ENCODE peak calls at places on chromosomes 5 and 9, in five cellular contexts. O is tibial nerve, S is uterus, J is mucosa of descending colon, D is H9. L is an unnamed sample.

GRCh38 chr5:119270955-119271757 is 84.7 kb upstream of the TNFAIP8 start:
- DNase-seq in O (no peak), S (no peak), J (no peak), D (no peak), L (no peak)

GRCh38 chr5:171703116-171703515 is 82.5 kb upstream of the SMIM23 start:
- DNase-seq in O (no peak), S (no peak), J (no peak), D (peak; percentile 24), L (no peak)

GRCh38 chr5:25618821-25619220 is 974.0 kb upstream of the CDH10 start:
- DNase-seq in O (no peak), S (no peak), J (no peak), D (no peak), L (no peak)

GRCh38 chr5:77355751-77356150 is 136.4 kb downstream of the WDR41 start:
- DNase-seq in O (no peak), S (no peak), J (no peak), D (no peak), L (peak; percentile 67)

GRCh38 chr5:103385722-103386121 is 127.2 kb downstream of the MACIR start:
- DNase-seq in O (no peak), S (no peak), J (no peak), D (no peak), L (no peak)

GRCh38 chr5:163585206-163585605 is 79.8 kb downstream of the MAT2B start:
- DNase-seq in O (no peak), S (no peak), J (no peak), D (no peak), L (no peak)

GRCh38 chr9:34332370-34332964 is 3.1 kb downstream of the NUDT2 start:
- DNase-seq in O (peak; percentile 46), S (no peak), J (no peak), D (no peak), L (no peak)

GRCh38 chr9:36436909-36437308 is 36.8 kb upstream of the RNF38 start:
- DNase-seq in O (no peak), S (no peak), J (no peak), D (no peak), L (no peak)

GRCh38 chr9:14823800-14824199 is 86.4 kb downstream of the FREM1 start:
- DNase-seq in O (no peak), S (no peak), J (no peak), D (no peak), L (no peak)

GRCh38 chr9:91907387-91908292 is 42.4 kb downstream of the ROR2 start:
- DNase-seq in O (no peak), S (no peak), J (no peak), D (no peak), L (no peak)

GRCh38 chr5:149917073-149917676 is 27.4 kb downstream of the PDE6A start:
- DNase-seq in O (no peak), S (no peak), J (no peak), D (no peak), L (no peak)

GRCh38 chr9:30235068-30235467 is 2149.4 kb upstream of the ACO1 start:
- DNase-seq in O (no peak), S (no peak), J (no peak), D (no peak), L (no peak)

GRCh38 chr5:10552183-10553143 is 11.4 kb upstream of the ANKRD33B start:
- DNase-seq in O (no peak), S (no peak), J (no peak), D (no peak), L (no peak)
- H3K4me1 ChIP-seq in O (peaks cover 3% of the 10 kb centered on the region), S (no peaks in the 10 kb centered on the region), J (no peaks in the 10 kb centered on the region), D (peaks cover 13% of the 10 kb centered on the region), L (no peaks in the 10 kb centered on the region)

GRCh38 chr5:98108497-98108896 is 665.0 kb upstream of the RGMB start:
- DNase-seq in O (no peak), S (no peak), J (no peak), D (no peak), L (no peak)
- H3K4me1 ChIP-seq in O (no peaks in the 10 kb centered on the region), S (no peaks in the 10 kb centered on the region), J (no peaks in the 10 kb centered on the region), D (no peaks in the 10 kb centered on the region), L (no peaks in the 10 kb centered on the region)

GRCh38 chr5:58481828-58482227 is 9.4 kb upstream of the GAPT start:
- DNase-seq in O (no peak), S (no peak), J (no peak), D (no peak), L (no peak)
- H3K4me1 ChIP-seq in O (no peaks in the 10 kb centered on the region), S (no peaks in the 10 kb centered on the region), J (no peaks in the 10 kb centered on the region), D (no peaks in the 10 kb centered on the region), L (no peaks in the 10 kb centered on the region)

GRCh38 chr5:52734557-52734956 is 53.2 kb upstream of the ITGA1 start:
- DNase-seq in O (no peak), S (no peak), J (no peak), D (no peak), L (no peak)

GRCh38 chr5:52740007-52740406 is 47.7 kb upstream of the ITGA1 start:
- DNase-seq in O (no peak), S (no peak), J (no peak), D (no peak), L (no peak)

GRCh38 chr5:52738095-52738506 is 49.6 kb upstream of the ITGA1 start:
- DNase-seq in O (no peak), S (no peak), J (no peak), D (no peak), L (no peak)

DNA sequence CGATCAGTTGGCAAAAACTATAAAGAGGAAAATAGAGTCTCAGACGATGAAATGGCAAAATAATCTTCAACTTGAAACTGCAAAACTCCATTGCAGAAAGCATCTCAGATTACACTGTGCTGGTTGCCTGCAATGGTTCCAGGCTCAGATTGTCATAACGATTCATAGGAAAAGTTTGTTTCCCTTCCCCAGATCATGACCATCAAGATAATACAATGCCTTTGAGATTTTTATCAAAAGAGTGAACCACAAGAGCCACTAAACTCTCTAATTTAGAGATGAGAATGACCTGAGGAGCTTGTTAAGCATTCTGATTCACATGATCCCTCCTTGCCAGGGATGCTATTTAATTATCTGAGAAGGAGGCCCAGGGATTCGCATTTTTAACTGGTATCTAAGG is 52.6 kb upstream of the ITGA1 start:
- DNase-seq in O (no peak), S (no peak), J (no peak), D (no peak), L (no peak)
- H3K4me1 ChIP-seq in O (no peaks in the 10 kb centered on the region), S (no peaks in the 10 kb centered on the region), J (peaks cover 4% of the 10 kb centered on the region), D (no peaks in the 10 kb centered on the region), L (no peaks in the 10 kb centered on the region)